ENCODE peak calls at places on chromosomes 1 and 21, in ten cellular contexts. One of them, this sample, is unnamed.

GRCh38 chr1:214441119-214441518 is 110.3 kb downstream of the PTPN14 start:
- DNase-seq in HuH-7.5: no peak
- DNase-seq in activated T-helper 1 cell treated with Interleukin-2 at 50 U/mL for 16 hours: no peak
- DNase-seq in effector CD8-positive, alpha-beta T cell: no peak
- DNase-seq in kidney tubule cell: no peak
- DNase-seq in GM19239: no peak
- DNase-seq in AML-193: peak; percentile 97
- DNase-seq in fibroblast of the aortic adventitia: no peak
- DNase-seq in HTR-8/SVneo: no peak
- DNase-seq in naive thymus-derived CD8-positive, alpha-beta T cell: no peak
- DNase-seq in this sample: no peak

GRCh38 chr1:239976130-239976968 is 115.3 kb upstream of the FMN2 start:
- DNase-seq in HuH-7.5: peak; percentile 35
- DNase-seq in activated T-helper 1 cell treated with Interleukin-2 at 50 U/mL for 16 hours: no peak
- DNase-seq in effector CD8-positive, alpha-beta T cell: peak; percentile 8
- DNase-seq in kidney tubule cell: peak; percentile 61
- DNase-seq in GM19239: no peak
- DNase-seq in AML-193: peak; percentile 4
- DNase-seq in fibroblast of the aortic adventitia: peak; percentile 69
- DNase-seq in HTR-8/SVneo: peak; percentile 52
- DNase-seq in naive thymus-derived CD8-positive, alpha-beta T cell: no peak
- DNase-seq in this sample: no peak

GRCh38 chr1:119080586-119080985 is 59.9 kb downstream of the WARS2 start:
- DNase-seq in HuH-7.5: no peak
- DNase-seq in activated T-helper 1 cell treated with Interleukin-2 at 50 U/mL for 16 hours: no peak
- DNase-seq in effector CD8-positive, alpha-beta T cell: no peak
- DNase-seq in kidney tubule cell: peak; percentile 93
- DNase-seq in GM19239: no peak
- DNase-seq in AML-193: no peak
- DNase-seq in fibroblast of the aortic adventitia: peak; percentile 97
- DNase-seq in HTR-8/SVneo: peak; percentile 3
- DNase-seq in naive thymus-derived CD8-positive, alpha-beta T cell: no peak
- DNase-seq in this sample: no peak

GRCh38 chr1:5821496-5822176 is 170.6 kb downstream of the NPHP4 start:
- DNase-seq in HuH-7.5: no peak
- DNase-seq in activated T-helper 1 cell treated with Interleukin-2 at 50 U/mL for 16 hours: no peak
- DNase-seq in effector CD8-positive, alpha-beta T cell: no peak
- DNase-seq in kidney tubule cell: no peak
- DNase-seq in GM19239: no peak
- DNase-seq in AML-193: no peak
- DNase-seq in fibroblast of the aortic adventitia: no peak
- DNase-seq in HTR-8/SVneo: no peak
- DNase-seq in naive thymus-derived CD8-positive, alpha-beta T cell: no peak
- DNase-seq in this sample: no peak

GRCh38 chr1:109659997-109660755 is 4.3 kb downstream of the GSTM4 start:
- DNase-seq in HuH-7.5: no peak
- DNase-seq in activated T-helper 1 cell treated with Interleukin-2 at 50 U/mL for 16 hours: no peak
- DNase-seq in effector CD8-positive, alpha-beta T cell: no peak
- DNase-seq in kidney tubule cell: peak; percentile 65
- DNase-seq in GM19239: no peak
- DNase-seq in AML-193: no peak
- DNase-seq in fibroblast of the aortic adventitia: no peak
- DNase-seq in HTR-8/SVneo: no peak
- DNase-seq in naive thymus-derived CD8-positive, alpha-beta T cell: no peak
- DNase-seq in this sample: no peak

GRCh38 chr1:100430368-100430767 is 78.1 kb downstream of the CDC14A start:
- DNase-seq in HuH-7.5: no peak
- DNase-seq in activated T-helper 1 cell treated with Interleukin-2 at 50 U/mL for 16 hours: no peak
- DNase-seq in effector CD8-positive, alpha-beta T cell: no peak
- DNase-seq in kidney tubule cell: no peak
- DNase-seq in GM19239: no peak
- DNase-seq in AML-193: no peak
- DNase-seq in fibroblast of the aortic adventitia: no peak
- DNase-seq in HTR-8/SVneo: no peak
- DNase-seq in naive thymus-derived CD8-positive, alpha-beta T cell: no peak
- DNase-seq in this sample: no peak

GRCh38 chr1:168920456-168921094 is 185.9 kb upstream of the ATP1B1 start:
- DNase-seq in HuH-7.5: no peak
- DNase-seq in activated T-helper 1 cell treated with Interleukin-2 at 50 U/mL for 16 hours: no peak
- DNase-seq in effector CD8-positive, alpha-beta T cell: no peak
- DNase-seq in kidney tubule cell: peak; percentile 83
- DNase-seq in GM19239: no peak
- DNase-seq in AML-193: no peak
- DNase-seq in fibroblast of the aortic adventitia: peak; percentile 77
- DNase-seq in HTR-8/SVneo: no peak
- DNase-seq in naive thymus-derived CD8-positive, alpha-beta T cell: no peak
- DNase-seq in this sample: no peak

GRCh38 chr1:110210604-110211502 is 739 bp downstream of the KCNC4 start:
- DNase-seq in HuH-7.5: peak; percentile 70
- DNase-seq in activated T-helper 1 cell treated with Interleukin-2 at 50 U/mL for 16 hours: peak; percentile 28
- DNase-seq in effector CD8-positive, alpha-beta T cell: peak; percentile 56
- DNase-seq in kidney tubule cell: peak; percentile 51
- DNase-seq in GM19239: peak; percentile 62
- DNase-seq in AML-193: peak; percentile 48
- DNase-seq in fibroblast of the aortic adventitia: peak; percentile 30
- DNase-seq in HTR-8/SVneo: peak; percentile 17
- DNase-seq in naive thymus-derived CD8-positive, alpha-beta T cell: no peak
- DNase-seq in this sample: peak; percentile 57

GRCh38 chr1:51488372-51489050 is 30.6 kb downstream of the EPS15 start:
- DNase-seq in HuH-7.5: no peak
- DNase-seq in activated T-helper 1 cell treated with Interleukin-2 at 50 U/mL for 16 hours: no peak
- DNase-seq in effector CD8-positive, alpha-beta T cell: no peak
- DNase-seq in kidney tubule cell: no peak
- DNase-seq in GM19239: no peak
- DNase-seq in AML-193: no peak
- DNase-seq in fibroblast of the aortic adventitia: peak; percentile 28
- DNase-seq in HTR-8/SVneo: no peak
- DNase-seq in naive thymus-derived CD8-positive, alpha-beta T cell: no peak
- DNase-seq in this sample: no peak

GRCh38 chr1:225378880-225379279 is 49.0 kb downstream of the LBR start:
- DNase-seq in HuH-7.5: peak; percentile 23
- DNase-seq in activated T-helper 1 cell treated with Interleukin-2 at 50 U/mL for 16 hours: no peak
- DNase-seq in effector CD8-positive, alpha-beta T cell: no peak
- DNase-seq in kidney tubule cell: peak; percentile 52
- DNase-seq in GM19239: no peak
- DNase-seq in AML-193: no peak
- DNase-seq in fibroblast of the aortic adventitia: peak; percentile 33
- DNase-seq in HTR-8/SVneo: no peak
- DNase-seq in naive thymus-derived CD8-positive, alpha-beta T cell: no peak
- DNase-seq in this sample: no peak

GRCh38 chr21:34722684-34723300 is 54.0 kb downstream of the CLIC6 start:
- DNase-seq in HuH-7.5: no peak
- DNase-seq in activated T-helper 1 cell treated with Interleukin-2 at 50 U/mL for 16 hours: peak; percentile 3
- DNase-seq in effector CD8-positive, alpha-beta T cell: peak; percentile 11
- DNase-seq in kidney tubule cell: peak; percentile 28
- DNase-seq in GM19239: no peak
- DNase-seq in AML-193: no peak
- DNase-seq in fibroblast of the aortic adventitia: no peak
- DNase-seq in HTR-8/SVneo: peak; percentile 33
- DNase-seq in naive thymus-derived CD8-positive, alpha-beta T cell: peak; percentile 6
- DNase-seq in this sample: no peak

GRCh38 chr1:6026095-6026809 is 19.4 kb upstream of the KCNAB2 start:
- DNase-seq in HuH-7.5: no peak
- DNase-seq in activated T-helper 1 cell treated with Interleukin-2 at 50 U/mL for 16 hours: peak; percentile 91
- DNase-seq in effector CD8-positive, alpha-beta T cell: peak; percentile 81
- DNase-seq in kidney tubule cell: peak; percentile 86
- DNase-seq in GM19239: peak; percentile 81
- DNase-seq in AML-193: peak; percentile 96
- DNase-seq in fibroblast of the aortic adventitia: no peak
- DNase-seq in HTR-8/SVneo: no peak
- DNase-seq in naive thymus-derived CD8-positive, alpha-beta T cell: peak; percentile 87
- DNase-seq in this sample: peak; percentile 87

GRCh38 chr1:15584489-15585363 is at the start of gene AGMAT:
- DNase-seq in HuH-7.5: peak; percentile 71
- DNase-seq in activated T-helper 1 cell treated with Interleukin-2 at 50 U/mL for 16 hours: peak; percentile 25
- DNase-seq in effector CD8-positive, alpha-beta T cell: peak; percentile 9
- DNase-seq in kidney tubule cell: peak; percentile 52
- DNase-seq in GM19239: peak; percentile 65
- DNase-seq in AML-193: peak; percentile 34
- DNase-seq in fibroblast of the aortic adventitia: no peak
- DNase-seq in HTR-8/SVneo: no peak
- DNase-seq in naive thymus-derived CD8-positive, alpha-beta T cell: no peak
- DNase-seq in this sample: peak; percentile 64

GRCh38 chr21:42258150-42258884 is 39.4 kb downstream of the ABCG1 start:
- DNase-seq in HuH-7.5: peak; percentile 84
- DNase-seq in activated T-helper 1 cell treated with Interleukin-2 at 50 U/mL for 16 hours: peak; percentile 66
- DNase-seq in effector CD8-positive, alpha-beta T cell: peak; percentile 70
- DNase-seq in kidney tubule cell: peak; percentile 54
- DNase-seq in GM19239: peak; percentile 92
- DNase-seq in AML-193: peak; percentile 52
- DNase-seq in fibroblast of the aortic adventitia: peak; percentile 51
- DNase-seq in HTR-8/SVneo: peak; percentile 64
- DNase-seq in naive thymus-derived CD8-positive, alpha-beta T cell: peak; percentile 66
- DNase-seq in this sample: peak; percentile 73

GRCh38 chr1:203842559-203842876 is 18.9 kb upstream of the SNRPE start:
- DNase-seq in HuH-7.5: no peak
- DNase-seq in activated T-helper 1 cell treated with Interleukin-2 at 50 U/mL for 16 hours: no peak
- DNase-seq in effector CD8-positive, alpha-beta T cell: no peak
- DNase-seq in kidney tubule cell: no peak
- DNase-seq in GM19239: no peak
- DNase-seq in AML-193: no peak
- DNase-seq in fibroblast of the aortic adventitia: no peak
- DNase-seq in HTR-8/SVneo: no peak
- DNase-seq in naive thymus-derived CD8-positive, alpha-beta T cell: no peak
- DNase-seq in this sample: no peak

GRCh38 chr1:208988811-208989222 is 594.7 kb upstream of the CAMK1G start:
- DNase-seq in HuH-7.5: no peak
- DNase-seq in activated T-helper 1 cell treated with Interleukin-2 at 50 U/mL for 16 hours: no peak
- DNase-seq in effector CD8-positive, alpha-beta T cell: no peak
- DNase-seq in kidney tubule cell: peak; percentile 75
- DNase-seq in GM19239: peak; percentile 54
- DNase-seq in AML-193: peak; percentile 47
- DNase-seq in fibroblast of the aortic adventitia: peak; percentile 77
- DNase-seq in HTR-8/SVneo: peak; percentile 76
- DNase-seq in naive thymus-derived CD8-positive, alpha-beta T cell: no peak
- DNase-seq in this sample: no peak

GRCh38 chr21:41953831-41954653 is at the start of gene C2CD2:
- DNase-seq in HuH-7.5: peak; percentile 78
- DNase-seq in activated T-helper 1 cell treated with Interleukin-2 at 50 U/mL for 16 hours: no peak
- DNase-seq in effector CD8-positive, alpha-beta T cell: no peak
- DNase-seq in kidney tubule cell: peak; percentile 74
- DNase-seq in GM19239: peak; percentile 93
- DNase-seq in AML-193: peak; percentile 43
- DNase-seq in fibroblast of the aortic adventitia: peak; percentile 57
- DNase-seq in HTR-8/SVneo: peak; percentile 78
- DNase-seq in naive thymus-derived CD8-positive, alpha-beta T cell: no peak
- DNase-seq in this sample: no peak

GRCh38 chr21:38487906-38488639 is 10.2 kb downstream of the ERG start:
- DNase-seq in HuH-7.5: no peak
- DNase-seq in activated T-helper 1 cell treated with Interleukin-2 at 50 U/mL for 16 hours: no peak
- DNase-seq in effector CD8-positive, alpha-beta T cell: no peak
- DNase-seq in kidney tubule cell: peak; percentile 14
- DNase-seq in GM19239: no peak
- DNase-seq in AML-193: no peak
- DNase-seq in fibroblast of the aortic adventitia: no peak
- DNase-seq in HTR-8/SVneo: no peak
- DNase-seq in naive thymus-derived CD8-positive, alpha-beta T cell: no peak
- DNase-seq in this sample: no peak

GRCh38 chr1:107877092-107877491 is 87.9 kb downstream of the VAV3 start:
- DNase-seq in HuH-7.5: no peak
- DNase-seq in activated T-helper 1 cell treated with Interleukin-2 at 50 U/mL for 16 hours: no peak
- DNase-seq in effector CD8-positive, alpha-beta T cell: no peak
- DNase-seq in kidney tubule cell: no peak
- DNase-seq in GM19239: no peak
- DNase-seq in AML-193: peak; percentile 81
- DNase-seq in fibroblast of the aortic adventitia: peak; percentile 60
- DNase-seq in HTR-8/SVneo: no peak
- DNase-seq in naive thymus-derived CD8-positive, alpha-beta T cell: no peak
- DNase-seq in this sample: no peak

GRCh38 chr1:212452323-212453155 is 19.8 kb downstream of the NENF start:
- DNase-seq in HuH-7.5: no peak
- DNase-seq in activated T-helper 1 cell treated with Interleukin-2 at 50 U/mL for 16 hours: no peak
- DNase-seq in effector CD8-positive, alpha-beta T cell: no peak
- DNase-seq in kidney tubule cell: no peak
- DNase-seq in GM19239: no peak
- DNase-seq in AML-193: no peak
- DNase-seq in fibroblast of the aortic adventitia: peak; percentile 92
- DNase-seq in HTR-8/SVneo: no peak
- DNase-seq in naive thymus-derived CD8-positive, alpha-beta T cell: no peak
- DNase-seq in this sample: no peak

GRCh38 chr1:33454646-33455282 is 17.7 kb upstream of the ZSCAN20 start:
- DNase-seq in HuH-7.5: no peak
- DNase-seq in activated T-helper 1 cell treated with Interleukin-2 at 50 U/mL for 16 hours: no peak
- DNase-seq in effector CD8-positive, alpha-beta T cell: no peak
- DNase-seq in kidney tubule cell: no peak
- DNase-seq in GM19239: no peak
- DNase-seq in AML-193: no peak
- DNase-seq in fibroblast of the aortic adventitia: no peak
- DNase-seq in HTR-8/SVneo: no peak
- DNase-seq in naive thymus-derived CD8-positive, alpha-beta T cell: no peak
- DNase-seq in this sample: no peak

GRCh38 chr1:11051781-11052510 is 4.9 kb upstream of the MASP2 start:
- DNase-seq in HuH-7.5: no peak
- DNase-seq in activated T-helper 1 cell treated with Interleukin-2 at 50 U/mL for 16 hours: no peak
- DNase-seq in effector CD8-positive, alpha-beta T cell: no peak
- DNase-seq in kidney tubule cell: no peak
- DNase-seq in GM19239: no peak
- DNase-seq in AML-193: peak; percentile 35
- DNase-seq in fibroblast of the aortic adventitia: no peak
- DNase-seq in HTR-8/SVneo: no peak
- DNase-seq in naive thymus-derived CD8-positive, alpha-beta T cell: no peak
- DNase-seq in this sample: no peak

GRCh38 chr1:19921310-19921709 is 2.1 kb downstream of the PLA2G2E start:
- DNase-seq in HuH-7.5: no peak
- DNase-seq in activated T-helper 1 cell treated with Interleukin-2 at 50 U/mL for 16 hours: no peak
- DNase-seq in effector CD8-positive, alpha-beta T cell: no peak
- DNase-seq in kidney tubule cell: no peak
- DNase-seq in GM19239: no peak
- DNase-seq in AML-193: no peak
- DNase-seq in fibroblast of the aortic adventitia: no peak
- DNase-seq in HTR-8/SVneo: no peak
- DNase-seq in naive thymus-derived CD8-positive, alpha-beta T cell: no peak
- DNase-seq in this sample: no peak

GRCh38 chr1:84769636-84770035 is 79.4 kb upstream of the SSX2IP start:
- DNase-seq in HuH-7.5: no peak
- DNase-seq in activated T-helper 1 cell treated with Interleukin-2 at 50 U/mL for 16 hours: no peak
- DNase-seq in effector CD8-positive, alpha-beta T cell: no peak
- DNase-seq in kidney tubule cell: no peak
- DNase-seq in GM19239: no peak
- DNase-seq in AML-193: no peak
- DNase-seq in fibroblast of the aortic adventitia: no peak
- DNase-seq in HTR-8/SVneo: no peak
- DNase-seq in naive thymus-derived CD8-positive, alpha-beta T cell: no peak
- DNase-seq in this sample: no peak

GRCh38 chr21:33080776-33081175 is 10.8 kb downstream of the OLIG1 start:
- DNase-seq in HuH-7.5: no peak
- DNase-seq in activated T-helper 1 cell treated with Interleukin-2 at 50 U/mL for 16 hours: no peak
- DNase-seq in effector CD8-positive, alpha-beta T cell: no peak
- DNase-seq in kidney tubule cell: no peak
- DNase-seq in GM19239: no peak
- DNase-seq in AML-193: no peak
- DNase-seq in fibroblast of the aortic adventitia: no peak
- DNase-seq in HTR-8/SVneo: no peak
- DNase-seq in naive thymus-derived CD8-positive, alpha-beta T cell: no peak
- DNase-seq in this sample: no peak

GRCh38 chr1:244137725-244138124 is 86.6 kb downstream of the ZBTB18 start:
- DNase-seq in HuH-7.5: no peak
- DNase-seq in activated T-helper 1 cell treated with Interleukin-2 at 50 U/mL for 16 hours: no peak
- DNase-seq in effector CD8-positive, alpha-beta T cell: no peak
- DNase-seq in kidney tubule cell: no peak
- DNase-seq in GM19239: no peak
- DNase-seq in AML-193: no peak
- DNase-seq in fibroblast of the aortic adventitia: peak; percentile 4
- DNase-seq in HTR-8/SVneo: no peak
- DNase-seq in naive thymus-derived CD8-positive, alpha-beta T cell: no peak
- DNase-seq in this sample: no peak

GRCh38 chr21:26595971-26596370 is 22.9 kb upstream of the CYYR1 start:
- DNase-seq in HuH-7.5: no peak
- DNase-seq in activated T-helper 1 cell treated with Interleukin-2 at 50 U/mL for 16 hours: no peak
- DNase-seq in effector CD8-positive, alpha-beta T cell: no peak
- DNase-seq in kidney tubule cell: no peak
- DNase-seq in GM19239: no peak
- DNase-seq in AML-193: no peak
- DNase-seq in fibroblast of the aortic adventitia: no peak
- DNase-seq in HTR-8/SVneo: no peak
- DNase-seq in naive thymus-derived CD8-positive, alpha-beta T cell: no peak
- DNase-seq in this sample: no peak

GRCh38 chr1:110133436-110133835 is 16.9 kb upstream of the SLC6A17 start:
- DNase-seq in HuH-7.5: no peak
- DNase-seq in activated T-helper 1 cell treated with Interleukin-2 at 50 U/mL for 16 hours: no peak
- DNase-seq in effector CD8-positive, alpha-beta T cell: no peak
- DNase-seq in kidney tubule cell: no peak
- DNase-seq in GM19239: no peak
- DNase-seq in AML-193: no peak
- DNase-seq in fibroblast of the aortic adventitia: peak; percentile 85
- DNase-seq in HTR-8/SVneo: no peak
- DNase-seq in naive thymus-derived CD8-positive, alpha-beta T cell: no peak
- DNase-seq in this sample: no peak

This sample was measured in activated B cell treated with CpG ODN at 0.5 μM for 24 hours.